ENCODE peak calls at places on chromosomes 4 and X, in nine cellular contexts. S is stomach; P is left lung; N is mammary epithelial cell; Q is foreskin keratinocyte; Z is CD8-positive, alpha-beta T cell; U is dorsolateral prefrontal cortex; J is A549; R is transverse colon. K is an unnamed sample.
A peak's percentile ranks its signal among the peaks of the same experiment; 100 is the strongest.

GRCh38 chr4:8609406-8609805 is 16.8 kb downstream of the CPZ start:
- DNase-seq in S (no peak), P (no peak), N (no peak), Q (no peak), Z (no peak), U (no peak), J (no peak), R (no peak), K (no peak)

GRCh38 chr4:40628888-40629287 is 776 bp downstream of the RBM47 start:
- DNase-seq in S (no peak), P (no peak), N (no peak), Q (peak; percentile 47), Z (no peak), U (no peak), J (no peak), R (no peak), K (no peak)

GRCh38 chr4:11072426-11072825 is 356.3 kb downstream of the HS3ST1 start:
- DNase-seq in S (no peak), P (no peak), N (no peak), Q (no peak), Z (no peak), U (no peak), J (no peak), R (no peak), K (no peak)

GRCh38 chr4:94870151-94870550 is 112.4 kb downstream of the BMPR1B start:
- DNase-seq in S (no peak), P (no peak), N (no peak), Q (no peak), Z (no peak), U (no peak), J (no peak), R (no peak), K (no peak)

GRCh38 chrX:49892552-49892951 is 13.3 kb downstream of the USP27X start:
- DNase-seq in S (no peak), P (no peak), N (no peak), Q (no peak), Z (no peak), U (no peak), J (no peak), R (no peak), K (no peak)

GRCh38 chr4:146648384-146648783 is 9.7 kb downstream of the POU4F2 start:
- DNase-seq in S (no peak), P (no peak), N (no peak), Q (no peak), Z (no peak), U (no peak), J (no peak), R (no peak), K (no peak)

GRCh38 chr4:4855293-4856070 is 4.0 kb upstream of the MSX1 start:
- DNase-seq in S (no peak), P (peak; percentile 21), N (no peak), Q (no peak), Z (no peak), U (no peak), J (no peak), R (no peak), K (no peak)

GRCh38 chr4:7428261-7429068 is 6.3 kb downstream of the PSAPL1 start:
- DNase-seq in S (peak; percentile 16), P (peak; percentile 20), N (no peak), Q (no peak), Z (no peak), U (peak; percentile 30), J (no peak), R (peak; percentile 3), K (no peak)

GRCh38 chr4:56007154-56007553 is 58.4 kb downstream of the CEP135 start:
- DNase-seq in S (no peak), P (no peak), N (no peak), Q (no peak), Z (no peak), U (no peak), J (no peak), R (no peak), K (no peak)

GRCh38 chr4:100875296-100876040 is 357.6 kb upstream of the EMCN start:
- DNase-seq in S (no peak), P (no peak), N (no peak), Q (no peak), Z (no peak), U (no peak), J (no peak), R (no peak), K (no peak)

GRCh38 chr4:78591404-78591803 is 39.8 kb downstream of the ANXA3 start:
- DNase-seq in S (no peak), P (no peak), N (no peak), Q (no peak), Z (no peak), U (no peak), J (no peak), R (no peak), K (no peak)

GRCh38 chr4:102438873-102439614 is 62.1 kb upstream of the NFKB1 start:
- DNase-seq in S (no peak), P (no peak), N (peak; percentile 92), Q (peak; percentile 93), Z (no peak), U (no peak), J (peak; percentile 8), R (no peak), K (no peak)

GRCh38 chr4:101337688-101338087 is 9.6 kb downstream of the PPP3CA start:
- DNase-seq in S (no peak), P (no peak), N (peak; percentile 60), Q (peak; percentile 59), Z (no peak), U (no peak), J (no peak), R (no peak), K (no peak)

GRCh38 chr4:121011780-121012340 is 60.5 kb downstream of the NDNF start:
- DNase-seq in S (no peak), P (no peak), N (no peak), Q (no peak), Z (no peak), U (no peak), J (no peak), R (no peak), K (no peak)

GRCh38 chrX:104370089-104370488 is 115.4 kb upstream of the ESX1 start:
- DNase-seq in S (no peak), P (no peak), N (peak; percentile 63), Q (peak; percentile 60), Z (no peak), U (no peak), J (peak; percentile 5), R (no peak), K (no peak)

GRCh38 chr4:57146444-57146843 is 36.3 kb upstream of the IGFBP7 start:
- DNase-seq in S (no peak), P (no peak), N (no peak), Q (no peak), Z (no peak), U (no peak), J (no peak), R (no peak), K (no peak)

GRCh38 chr4:127734976-127735375 is 4.8 kb downstream of the SLC25A31 start:
- DNase-seq in S (no peak), P (no peak), N (no peak), Q (no peak), Z (no peak), U (no peak), J (no peak), R (no peak), K (no peak)

GRCh38 chrX:72268601-72269365 is 8.3 kb downstream of the RPS4X start:
- DNase-seq in S (no peak), P (no peak), N (no peak), Q (no peak), Z (no peak), U (no peak), J (no peak), R (no peak), K (no peak)

GRCh38 chrX:10169180-10169579 is 12.4 kb downstream of the CLCN4 start:
- DNase-seq in S (no peak), P (no peak), N (no peak), Q (no peak), Z (no peak), U (no peak), J (no peak), R (no peak), K (no peak)

GRCh38 chrX:57104921-57105398 is 16.4 kb downstream of the SPIN2B start:
- DNase-seq in S (no peak), P (no peak), N (no peak), Q (no peak), Z (no peak), U (no peak), J (no peak), R (no peak), K (no peak)

DNA sequence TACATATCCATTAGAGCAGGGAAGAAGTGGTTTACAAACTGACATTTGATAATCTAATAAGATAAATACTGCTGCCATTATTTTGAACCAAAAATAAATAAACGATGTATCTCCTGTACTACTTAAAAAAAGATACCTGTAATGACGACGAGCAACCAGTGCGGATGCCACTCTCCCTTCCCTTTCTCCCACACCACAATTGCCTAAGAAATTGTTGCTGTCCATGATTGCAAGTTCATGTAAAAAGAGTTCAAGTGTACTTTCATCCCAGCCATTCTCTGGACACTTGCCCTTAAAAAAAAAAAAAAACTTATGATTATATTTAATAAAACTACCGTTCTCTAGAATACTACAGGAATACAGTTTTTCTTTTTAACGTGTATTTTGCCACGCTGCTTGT is 1.4 kb downstream of the SEPSECS start:
- DNase-seq in S (no peak), P (no peak), N (no peak), Q (no peak), Z (no peak), U (no peak), J (no peak), R (no peak), K (no peak)
- H3K27ac ChIP-seq in S (no peak overlapping the region), P (no peak overlapping the region), N (no peak overlapping the region), Q (no peak overlapping the region), Z (no peak overlapping the region), U (no peak overlapping the region), J (no peak overlapping the region), R (peak overlapping the region; percentile 99), K (no peak overlapping the region)

GRCh38 chr4:76708986-76709385 is 189.0 kb downstream of the SOWAHB start:
- DNase-seq in S (no peak), P (no peak), N (no peak), Q (no peak), Z (no peak), U (no peak), J (no peak), R (no peak), K (no peak)
- H3K27ac ChIP-seq in S (peak overlapping the region; percentile 85), P (peak overlapping the region; percentile 55), N (no peak overlapping the region), Q (no peak overlapping the region), Z (no peak overlapping the region), U (no peak overlapping the region), J (peak overlapping the region; percentile 36), R (peak overlapping the region; percentile 62), K (no peak overlapping the region)

GRCh38 chr4:15068298-15068697 is 66.0 kb downstream of the CPEB2 start:
- DNase-seq in S (no peak), P (no peak), N (no peak), Q (no peak), Z (no peak), U (no peak), J (no peak), R (no peak), K (no peak)
- H3K27ac ChIP-seq in S (no peak overlapping the region), P (no peak overlapping the region), N (no peak overlapping the region), Q (no peak overlapping the region), Z (no peak overlapping the region), U (no peak overlapping the region), J (no peak overlapping the region), R (no peak overlapping the region), K (no peak overlapping the region)

DNA sequence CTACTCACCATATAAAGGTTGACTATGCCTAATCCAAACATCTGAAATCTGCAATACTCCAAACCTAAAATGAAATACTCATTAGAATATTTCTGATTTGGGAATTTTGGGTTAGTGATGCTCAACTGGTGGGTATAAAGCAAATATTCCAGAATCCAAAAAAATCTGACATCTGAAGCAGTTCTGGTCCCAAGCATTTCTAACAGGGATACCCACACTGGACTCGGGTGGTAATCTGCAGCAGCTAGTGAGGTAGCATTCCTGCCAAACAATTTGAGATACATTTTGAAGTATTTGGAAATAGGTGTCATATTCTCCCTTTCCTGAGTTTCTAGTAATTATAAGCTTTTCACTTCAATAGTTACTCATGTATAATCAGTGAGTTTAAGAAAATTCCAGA is 49.6 kb upstream of the RPA4 start:
- DNase-seq in S (no peak), P (no peak), N (no peak), Q (no peak), Z (no peak), U (no peak), J (no peak), R (no peak), K (no peak)
- H3K27ac ChIP-seq in S (no peak overlapping the region), P (no peak overlapping the region), N (no peak overlapping the region), Q (no peak overlapping the region), Z (no peak overlapping the region), U (no peak overlapping the region), J (no peak overlapping the region), R (no peak overlapping the region), K (no peak overlapping the region)

K was measured in effector memory CD4-positive, alpha-beta T cell.